ENCODE peak calls at places on chromosomes 2 and 18, in eight cellular contexts. D, U, V, J, C, L, Z and I are unnamed samples.

GRCh38 chr2:55712477-55713060 is 18.9 kb upstream of the PNPT1 start:
- DNase-seq in V (no peak), U (no peak), C (no peak), D (no peak), J (no peak), L (no peak), Z (no peak), I (no peak)

GRCh38 chr18:58076052-58076451 is 32.0 kb downstream of the NEDD4L start:
- DNase-seq in C (no peak), U (no peak), J (no peak), Z (no peak), D (no peak), V (no peak), L (no peak), I (no peak)

GRCh38 chr2:37832590-37833197 is 92.4 kb upstream of the RMDN2 start:
- DNase-seq in V (peak; percentile 49), L (peak; percentile 71), Z (peak; percentile 94), C (peak; percentile 90), U (peak; percentile 85), J (peak; percentile 93), D (peak; percentile 67), I (peak; percentile 54)

GRCh38 chr2:17086990-17087389 is 421.4 kb upstream of the CYRIA start:
- DNase-seq in C (no peak), J (no peak), U (no peak), V (no peak), Z (no peak), L (no peak), D (no peak), I (no peak)

GRCh38 chr2:239132786-239133185 is 268.0 kb downstream of the HDAC4 start:
- DNase-seq in Z (no peak), L (no peak), C (no peak), V (no peak), U (no peak), D (no peak), J (no peak), I (no peak)

GRCh38 chr2:48527211-48527880 is 2.6 kb upstream of the STON1 start:
- DNase-seq in D (no peak), L (no peak), J (no peak), Z (no peak), V (no peak), U (no peak), C (no peak), I (no peak)

GRCh38 chr2:173160618-173161017 is 85.0 kb downstream of the MAP3K20 start:
- DNase-seq in C (no peak), Z (no peak), V (no peak), J (no peak), D (no peak), U (peak; percentile 34), L (no peak), I (no peak)

GRCh38 chr2:98127229-98127989 is 40.4 kb downstream of the VWA3B start:
- DNase-seq in Z (no peak), D (no peak), J (peak; percentile 45), U (no peak), L (no peak), V (no peak), C (peak; percentile 24), I (no peak)

GRCh38 chr18:12884521-12885323 is 685 bp upstream of the PTPN2 start:
- DNase-seq in J (no peak), U (peak; percentile 45), Z (no peak), D (no peak), V (no peak), L (no peak), C (no peak), I (no peak)

GRCh38 chr2:16135913-16136310 is 195.6 kb downstream of the MYCN start:
- DNase-seq in U (no peak), V (no peak), L (no peak), C (no peak), D (no peak), J (no peak), Z (no peak), I (no peak)

GRCh38 chr2:120316528-120317179 is 29.3 kb upstream of the INHBB start:
- DNase-seq in U (no peak), C (no peak), Z (no peak), L (no peak), J (no peak), V (no peak), D (no peak), I (no peak)

GRCh38 chr2:198499539-198499938 is 695.1 kb downstream of the PLCL1 start:
- DNase-seq in U (no peak), J (no peak), V (no peak), L (no peak), C (no peak), D (no peak), Z (no peak), I (no peak)

GRCh38 chr2:133888107-133888506 is 319.8 kb upstream of the NCKAP5 start:
- DNase-seq in C (no peak), V (no peak), Z (no peak), U (no peak), D (no peak), J (no peak), L (no peak), I (no peak)

GRCh38 chr2:204010611-204011560 is 74.3 kb downstream of the ICOS start:
- DNase-seq in U (no peak), V (no peak), J (no peak), L (no peak), D (no peak), Z (no peak), C (no peak), I (no peak)

GRCh38 chr2:216765810-216766259 is 70.5 kb upstream of the IGFBP5 start:
- DNase-seq in U (no peak), J (no peak), C (no peak), Z (no peak), L (no peak), V (peak; percentile 31), D (no peak), I (no peak)

GRCh38 chr2:45892757-45893156 is 241.3 kb downstream of the PRKCE start:
- DNase-seq in C (no peak), U (no peak), V (no peak), L (no peak), J (no peak), Z (no peak), D (no peak), I (no peak)

GRCh38 chr2:150046211-150046610 is 441.3 kb downstream of the RND3 start:
- DNase-seq in U (peak; percentile 16), Z (no peak), J (no peak), D (no peak), L (no peak), V (no peak), C (no peak), I (no peak)

GRCh38 chr2:174681983-174682577 is 82.2 kb downstream of the CHRNA1 start:
- DNase-seq in V (no peak), Z (peak; percentile 78), J (peak; percentile 35), L (no peak), D (no peak), U (peak; percentile 55), C (no peak), I (no peak)

GRCh38 chr18:62788891-62789290 is 73.5 kb downstream of the PHLPP1 start:
- DNase-seq in D (no peak), J (no peak), L (no peak), U (no peak), Z (no peak), V (no peak), C (peak; percentile 54), I (no peak)
- H3K27ac ChIP-seq in D (no peak overlapping the region), J (no peak overlapping the region), L (no peak overlapping the region), U (no peak overlapping the region), Z (no peak overlapping the region), V (no peak overlapping the region), C (no peak overlapping the region), I (no peak overlapping the region)

GRCh38 chr2:137999273-137999672 is 35.0 kb downstream of the HNMT start:
- DNase-seq in L (no peak), D (no peak), J (no peak), U (no peak), V (no peak), Z (no peak), C (no peak), I (no peak)

GRCh38 chr2:137998503-137998902 is 34.2 kb downstream of the HNMT start:
- DNase-seq in C (no peak), Z (no peak), V (no peak), D (no peak), U (no peak), L (no peak), J (no peak), I (no peak)

GRCh38 chr2:138003411-138003810 is 39.1 kb downstream of the HNMT start:
- DNase-seq in L (no peak), U (no peak), J (no peak), V (no peak), Z (no peak), C (no peak), D (no peak), I (no peak)

GRCh38 chr2:138000037-138000436 is 35.8 kb downstream of the HNMT start:
- DNase-seq in Z (no peak), J (no peak), C (no peak), D (no peak), V (no peak), U (no peak), L (no peak), I (no peak)

GRCh38 chr2:138000796-138001195 is 36.5 kb downstream of the HNMT start:
- DNase-seq in U (no peak), L (no peak), J (no peak), Z (no peak), V (no peak), D (no peak), C (no peak), I (no peak)
- TF ChIP-seq CTCF in U (no peak), L (no peak), J (no peak), Z (no peak), V (no peak), D (no peak), C (no peak), I (no peak)

DNA sequence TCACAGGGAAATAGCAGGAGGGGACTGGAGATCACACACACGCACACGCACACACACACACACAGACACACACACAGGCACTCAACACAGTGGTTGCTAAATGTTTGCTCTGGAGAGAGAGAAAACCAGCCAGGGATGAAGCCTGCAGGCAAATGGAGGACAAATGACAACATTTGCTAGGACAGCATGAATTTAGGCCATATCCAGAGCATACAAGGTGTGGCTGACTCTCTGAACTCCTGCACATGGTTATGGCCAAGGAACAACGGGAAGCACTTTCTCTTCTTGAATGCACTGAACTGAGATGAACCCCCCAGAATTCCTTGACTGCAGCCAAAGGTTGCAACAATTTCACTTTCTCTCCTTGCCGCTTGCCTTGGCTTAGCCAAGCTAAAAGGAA is 230.0 kb upstream of the RASGRP3 start:
- DNase-seq in C (no peak), D (no peak), Z (no peak), V (no peak), J (no peak), L (no peak), U (no peak), I (no peak)
- TF ChIP-seq POLR2AphosphoS5 in C (no peak), D (no peak), Z (no peak), V (no peak), J (no peak), L (no peak), U (no peak), I (no peak)

DNA sequence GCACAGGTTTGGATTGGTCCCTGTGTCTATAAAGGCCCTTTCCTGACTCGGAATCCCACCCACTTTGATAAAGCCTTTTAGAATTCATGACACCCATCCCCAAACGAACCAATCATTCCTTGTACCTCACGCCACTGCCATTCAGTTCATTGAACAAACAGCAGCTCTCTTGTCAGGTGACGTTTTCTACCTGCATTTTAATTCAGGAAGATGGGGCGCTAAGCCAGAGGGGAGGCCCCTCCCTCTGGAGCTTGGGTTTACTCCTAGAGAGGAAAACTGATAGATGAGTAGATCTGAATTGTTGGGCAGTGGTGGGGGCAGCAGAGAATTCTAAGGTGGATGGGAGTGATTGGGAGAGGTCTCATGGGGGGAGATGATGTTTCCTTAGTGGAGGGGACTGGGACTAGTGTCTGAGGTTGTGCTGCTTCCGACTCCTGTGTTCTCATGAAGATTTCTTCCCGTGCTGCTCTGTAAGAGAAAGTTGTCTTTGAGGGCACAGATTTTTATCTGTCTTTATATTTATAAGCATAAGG is 9.6 kb downstream of the RRM2 start:
- DNase-seq in J (no peak), U (no peak), V (no peak), D (no peak), C (no peak), L (no peak), Z (peak; percentile 17), I (no peak)
- H3K27ac ChIP-seq in J (no peak overlapping the region), U (no peak overlapping the region), V (no peak overlapping the region), D (no peak overlapping the region), C (no peak overlapping the region), L (no peak overlapping the region), Z (no peak overlapping the region), I (no peak overlapping the region)